ENCODE peak calls at places on chromosomes 13 and 19, in seven cellular contexts. M, P, J, C, V, I and H are unnamed samples.

GRCh38 chr13:48531416-48532145 is 1.3 kb downstream of the RCBTB2 start:
- DNase-seq in J (no peak), V (no peak), P (no peak), C (no peak), I (no peak), M (no peak), H (no peak)

GRCh38 chr19:47111081-47111589 is 2.4 kb downstream of the ZC3H4 start:
- DNase-seq in I (no peak), C (no peak), P (no peak), J (no peak), M (no peak), V (peak; percentile 65), H (no peak)

GRCh38 chr13:102721800-102722231 is 27.0 kb upstream of the METTL21C start:
- DNase-seq in M (peak; percentile 64), V (no peak), C (peak; percentile 97), I (no peak), J (no peak), P (no peak), H (no peak)

GRCh38 chr13:77729502-77730221 is 32.2 kb downstream of the SLAIN1 start:
- DNase-seq in V (no peak), P (no peak), C (no peak), M (no peak), I (no peak), J (no peak), H (no peak)

GRCh38 chr13:89890806-89891205 is 1456.7 kb upstream of the MIR17HG start:
- DNase-seq in M (no peak), I (no peak), C (no peak), V (no peak), J (no peak), P (no peak), H (no peak)

GRCh38 chr19:39588066-39588465 is 14.3 kb upstream of the LGALS13 start:
- DNase-seq in V (no peak), P (no peak), C (no peak), J (no peak), M (no peak), I (no peak), H (no peak)

GRCh38 chr19:2461751-2462634 is 5.2 kb upstream of the LMNB2 start:
- DNase-seq in V (peak; percentile 41), J (peak; percentile 41), C (peak; percentile 50), I (no peak), P (peak; percentile 56), M (peak; percentile 55), H (no peak)

GRCh38 chr13:21011378-21011777 is 50.0 kb downstream of the LATS2 start:
- DNase-seq in C (peak; percentile 63), I (no peak), V (no peak), M (no peak), J (no peak), P (no peak), H (no peak)

GRCh38 chr19:2188708-2189385 is 25.1 kb downstream of the DOT1L start:
- DNase-seq in V (no peak), M (no peak), I (no peak), P (peak; percentile 86), C (peak; percentile 24), J (no peak), H (no peak)

GRCh38 chr13:65606622-65607021 is 1623.5 kb downstream of the PCDH9 start:
- DNase-seq in J (no peak), V (no peak), C (peak; percentile 37), P (peak; percentile 67), M (peak; percentile 58), I (peak; percentile 19), H (no peak)

GRCh38 chr19:33373701-33374405 is at the start of gene CEBPG:
- DNase-seq in V (peak; percentile 63), J (peak; percentile 67), M (peak; percentile 56), I (no peak), C (peak; percentile 77), P (peak; percentile 64), H (no peak)

GRCh38 chr19:16897572-16898056 is 8.8 kb downstream of the F2RL3 start:
- DNase-seq in J (no peak), P (no peak), I (no peak), M (no peak), C (peak; percentile 36), V (no peak), H (no peak)

GRCh38 chr13:33087091-33087490 is 70.9 kb downstream of the KL start:
- DNase-seq in P (no peak), M (peak; percentile 25), C (no peak), I (no peak), V (no peak), J (no peak), H (no peak)

DNA sequence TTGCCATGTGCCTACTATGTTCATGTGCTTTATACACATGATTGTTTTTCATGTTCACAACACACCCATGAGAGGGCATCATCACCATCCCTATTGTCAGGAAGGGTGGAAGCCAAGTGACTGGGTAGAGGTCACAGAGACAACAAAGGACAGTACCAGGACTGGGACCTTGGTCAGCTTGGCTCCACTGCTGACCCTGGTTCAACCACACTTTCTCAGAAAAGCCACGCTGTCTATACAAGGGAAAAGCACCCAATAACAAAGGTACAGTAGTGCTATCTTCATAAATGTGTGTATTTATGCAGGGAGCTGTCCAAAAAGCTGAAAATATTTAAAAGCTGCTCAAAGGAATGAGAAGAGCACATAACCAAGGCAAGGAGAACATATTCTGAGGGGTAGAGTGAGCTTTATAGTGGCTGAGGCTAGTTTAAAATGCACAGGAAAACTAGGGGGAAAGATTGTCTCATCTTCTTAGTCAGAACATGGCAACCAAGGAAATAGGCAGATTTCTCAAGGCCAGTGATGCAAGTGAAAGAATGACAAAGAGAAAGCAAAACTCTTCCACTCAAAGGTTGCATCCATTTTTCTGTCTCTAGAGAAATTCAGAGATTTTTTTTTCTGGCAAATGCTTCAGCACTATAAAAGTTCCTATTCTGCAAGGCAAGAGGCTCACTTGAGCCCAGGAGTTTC is 415.0 kb downstream of the FOXO1 start:
- DNase-seq in M (peak; percentile 73), P (no peak), J (no peak), V (no peak), I (no peak), C (no peak), H (no peak)
- TF ChIP-seq CTCF in M (no peak), P (no peak), J (no peak), V (no peak), I (no peak), C (no peak), H (no peak)

GRCh38 chr19:30856376-30856775 is 484.2 kb downstream of the ZNF536 start:
- DNase-seq in C (no peak), P (no peak), V (no peak), J (no peak), I (no peak), M (no peak), H (peak; percentile 62)

GRCh38 chr19:30855475-30855874 is 483.3 kb downstream of the ZNF536 start:
- DNase-seq in V (no peak), I (no peak), P (no peak), M (no peak), C (no peak), J (no peak), H (peak; percentile 66)

GRCh38 chr19:30857388-30857787 is 485.2 kb downstream of the ZNF536 start:
- DNase-seq in M (no peak), C (no peak), V (no peak), I (no peak), J (no peak), P (no peak), H (peak; percentile 66)

GRCh38 chr19:30857966-30858490 is 485.8 kb downstream of the ZNF536 start:
- DNase-seq in V (no peak), C (no peak), P (no peak), J (no peak), I (no peak), M (no peak), H (peak; percentile 45)

GRCh38 chr19:30856786-30857185 is 484.6 kb downstream of the ZNF536 start:
- DNase-seq in M (no peak), P (no peak), V (no peak), J (no peak), C (no peak), I (no peak), H (peak; percentile 84)
- H3K4me3 ChIP-seq in M (no peak overlapping the region), P (no peak overlapping the region), V (no peak overlapping the region), J (no peak overlapping the region), C (no peak overlapping the region), I (no peak overlapping the region), H (no peak overlapping the region)

GRCh38 chr13:75869981-75870380 is 233.9 kb downstream of the LMO7 start:
- DNase-seq in V (no peak), P (no peak), C (no peak), J (no peak), I (no peak), M (no peak), H (no peak)

GRCh38 chr13:75873499-75873898 is 237.4 kb downstream of the LMO7 start:
- DNase-seq in M (no peak), I (no peak), C (no peak), J (no peak), V (no peak), P (no peak), H (no peak)

GRCh38 chr13:75872970-75873369 is 236.8 kb downstream of the LMO7 start:
- DNase-seq in I (no peak), C (no peak), V (no peak), M (no peak), J (no peak), P (no peak), H (no peak)

GRCh38 chr13:75870397-75870801 is 234.3 kb downstream of the LMO7 start:
- DNase-seq in J (peak; percentile 17), P (peak; percentile 20), I (no peak), V (no peak), M (peak; percentile 49), C (peak; percentile 27), H (no peak)

DNA sequence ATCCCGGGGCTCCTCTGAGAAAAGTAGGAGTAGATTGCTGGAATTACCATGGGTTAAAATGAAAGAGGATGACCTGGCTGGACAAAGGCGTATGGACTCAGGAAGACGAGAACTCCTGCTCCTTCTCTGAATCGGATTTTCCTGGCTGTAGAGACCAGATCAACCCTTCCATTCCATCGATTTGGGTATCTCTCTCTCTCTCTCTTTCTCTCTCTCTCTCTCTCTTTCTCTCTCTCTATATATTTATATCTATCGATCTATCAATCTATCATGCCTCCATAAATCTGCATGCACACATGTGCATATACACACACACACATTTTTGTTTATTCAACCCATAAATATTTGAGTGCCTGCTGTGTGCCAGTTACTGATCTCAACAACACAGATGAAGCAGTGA is 234.9 kb downstream of the LMO7 start:
- DNase-seq in I (no peak), V (no peak), C (no peak), P (no peak), J (no peak), M (no peak), H (no peak)
- TF ChIP-seq CTCF in I (no peak), V (no peak), C (no peak), P (no peak), J (no peak), M (no peak), H (no peak)

DNA sequence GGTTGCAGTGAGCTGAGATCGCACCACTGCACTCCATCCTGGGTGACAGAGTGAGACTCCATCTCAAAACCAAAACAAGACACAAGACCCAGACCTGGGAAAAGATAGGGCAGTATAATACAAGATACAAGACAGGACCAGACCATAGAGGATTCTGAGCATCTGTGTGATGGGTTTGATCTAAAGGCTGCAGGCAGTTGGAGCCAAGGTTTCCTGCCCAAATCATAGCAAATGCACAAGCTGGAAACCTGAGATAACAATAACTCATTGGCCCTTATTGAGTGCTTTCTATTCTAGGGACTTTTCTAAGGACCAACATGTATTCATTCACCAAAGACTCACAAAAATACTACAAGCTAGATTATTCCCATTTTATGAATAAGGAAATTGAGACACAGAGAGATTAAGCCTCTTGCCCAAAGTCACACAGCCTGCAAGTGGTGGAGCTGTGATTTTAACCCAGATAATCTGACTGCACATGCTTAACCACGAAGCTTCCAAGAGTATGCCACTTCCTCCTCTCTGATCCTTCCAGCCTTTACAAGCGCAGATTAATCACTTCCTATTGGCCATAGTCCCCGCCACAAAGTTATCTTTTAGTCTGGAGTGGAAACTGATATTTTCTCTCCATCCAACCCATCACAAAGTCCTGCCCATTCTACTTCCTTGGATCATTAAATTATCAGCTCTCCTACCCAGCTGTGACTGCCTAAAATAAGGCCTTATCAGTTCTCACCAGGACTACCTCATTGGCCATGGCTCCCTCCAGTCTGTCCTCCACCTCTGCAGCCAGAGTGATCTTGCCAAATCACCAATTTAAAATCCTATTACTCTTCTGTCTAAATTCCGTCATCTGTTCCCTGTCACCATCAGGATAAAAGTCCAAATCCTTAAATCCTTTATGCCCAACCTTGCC is 147.2 kb downstream of the FLT1 start:
- DNase-seq in P (no peak), M (no peak), V (no peak), I (no peak), J (no peak), C (no peak), H (no peak)
- H3K4me3 ChIP-seq in P (no peak overlapping the region), M (no peak overlapping the region), V (no peak overlapping the region), I (no peak overlapping the region), J (no peak overlapping the region), C (no peak overlapping the region), H (no peak overlapping the region)